ENCODE peak calls at places on chromosomes 4 and X, in six cellular contexts. C, A, W, L, H and M are unnamed samples.

GRCh38 chr4:10554694-10555093 is 97.5 kb upstream of the ZNF518B start:
- DNase-seq in W (peak; percentile 40), C (peak; percentile 75), L (peak; percentile 9), A (peak; percentile 65), H (peak; percentile 58), M (no peak)

GRCh38 chr4:89117115-89117514 is 5.8 kb downstream of the TIGD2 start:
- DNase-seq in L (no peak), W (no peak), H (no peak), A (no peak), C (no peak), M (no peak)

GRCh38 chr4:122992111-122992510 is 69.7 kb upstream of the NUDT6 start:
- DNase-seq in L (no peak), A (peak; percentile 31), H (no peak), C (no peak), W (peak; percentile 27), M (peak; percentile 52)

GRCh38 chr4:6910340-6910959 is 824 bp downstream of the TBC1D14 start:
- DNase-seq in A (no peak), C (no peak), W (no peak), H (peak; percentile 14), L (no peak), M (no peak)

GRCh38 chr4:110518889-110519490 is 43.0 kb downstream of the ENPEP start:
- DNase-seq in H (no peak), W (peak; percentile 5), C (peak; percentile 39), L (no peak), A (peak; percentile 20), M (no peak)

GRCh38 chr4:108796173-108796572 is 33.3 kb upstream of the ETNPPL start:
- DNase-seq in A (no peak), W (no peak), H (no peak), L (no peak), C (no peak), M (no peak)

GRCh38 chr4:7515390-7515902 is 80.7 kb upstream of the PSAPL1 start:
- DNase-seq in H (no peak), A (no peak), L (no peak), C (no peak), W (no peak), M (no peak)

GRCh38 chr4:47543331-47543730 is 58.3 kb downstream of the ATP10D start:
- DNase-seq in W (peak; percentile 36), C (no peak), L (no peak), A (no peak), H (no peak), M (no peak)

GRCh38 chr4:26624042-26624441 is 40.2 kb downstream of the TBC1D19 start:
- DNase-seq in H (peak; percentile 1), A (no peak), L (no peak), C (no peak), W (no peak), M (no peak)

GRCh38 chr4:179465131-179465797 is 2023.0 kb upstream of the AGA start:
- DNase-seq in A (no peak), W (peak; percentile 78), L (no peak), H (no peak), C (peak; percentile 68), M (no peak)

GRCh38 chrX:24435038-24435437 is 30.0 kb upstream of the PDK3 start:
- DNase-seq in H (no peak), A (no peak), W (no peak), L (no peak), C (no peak), M (no peak)

GRCh38 chrX:6910218-6910617 is 237.3 kb upstream of the STS start:
- DNase-seq in L (no peak), A (no peak), W (no peak), C (no peak), H (no peak), M (no peak)

GRCh38 chrX:45295587-45295986 is 94.9 kb upstream of the DIPK2B start:
- DNase-seq in C (peak; percentile 66), L (no peak), W (peak; percentile 67), A (peak; percentile 3), H (peak; percentile 38), M (peak; percentile 44)

GRCh38 chr4:22460266-22460665 is 55.6 kb downstream of the ADGRA3 start:
- DNase-seq in H (no peak), C (no peak), A (no peak), L (no peak), W (no peak), M (no peak)